ENCODE peak calls at places on chromosome 5, in seven cellular contexts. T is uterus, L is fibroblast of villous mesenchyme, U is AG04450, G is fibroblast of lung, X is adrenal gland, W is fibroblast of the aortic adventitia. S is an unnamed sample.

GRCh38 chr5:180315762-180316212 is 23.9 kb upstream of the MAPK9 start:
- DNase-seq in T (peak), U (no peak), X (peak), W (peak), L (peak), G (peak), S (peak)

GRCh38 chr5:71828641-71829040 is 109.6 kb downstream of the CARTPT start:
- DNase-seq in G (peak), T (no peak), W (peak), U (no peak), L (no peak), X (no peak), S (peak)

GRCh38 chr5:147863409-147864194 is 14.9 kb upstream of the SCGB3A2 start:
- DNase-seq in U (no peak), L (no peak), X (no peak), T (no peak), G (no peak), W (no peak), S (no peak)

GRCh38 chr5:37991267-37991902 is 151.5 kb upstream of the GDNF start:
- DNase-seq in T (no peak), W (no peak), G (no peak), X (no peak), U (no peak), L (no peak), S (no peak)

GRCh38 chr5:73587923-73588322 is 22.4 kb downstream of the UTP15 start:
- DNase-seq in X (no peak), T (no peak), U (no peak), W (no peak), G (no peak), L (no peak), S (no peak)

GRCh38 chr5:14305045-14305444 is 161.9 kb downstream of the TRIO start:
- DNase-seq in G (peak), W (peak), X (peak), U (peak), T (no peak), L (peak), S (peak)

GRCh38 chr5:56072863-56073777 is 78.4 kb upstream of the IL6ST start:
- DNase-seq in W (peak), T (no peak), L (peak), X (no peak), G (peak), U (no peak), S (no peak)

GRCh38 chr5:16690243-16690839 is 73.5 kb upstream of the RETREG1 start:
- DNase-seq in U (no peak), W (peak), G (peak), X (no peak), L (peak), T (no peak), S (peak)

GRCh38 chr5:54519083-54519541 is 1.6 kb downstream of the SNX18 start:
- DNase-seq in X (no peak), L (no peak), U (no peak), W (peak), G (no peak), T (no peak), S (no peak)

GRCh38 chr5:129631946-129632345 is 115.9 kb upstream of the MINAR2 start:
- DNase-seq in T (no peak), X (peak), W (no peak), U (no peak), G (no peak), L (peak), S (peak)

GRCh38 chr5:9108156-9108555 is 437.7 kb downstream of the SEMA5A start:
- DNase-seq in W (no peak), G (no peak), L (no peak), T (no peak), U (no peak), X (no peak), S (peak)

GRCh38 chr5:142568271-142568995 is 117.5 kb downstream of the FGF1 start:
- DNase-seq in U (peak), T (peak), W (peak), G (peak), X (peak), L (peak), S (peak)

GRCh38 chr5:61159841-61160240 is 2.4 kb downstream of the SMIM15 start:
- DNase-seq in T (no peak), U (no peak), W (peak), G (peak), L (no peak), X (peak), S (peak)

GRCh38 chr5:142398719-142399034 is 73.9 kb upstream of the SPRY4 start:
- DNase-seq in T (no peak), U (no peak), W (no peak), G (no peak), L (no peak), X (no peak), S (no peak)

GRCh38 chr5:115414406-115415142 is 118.1 kb upstream of the CCDC112 start:
- DNase-seq in T (peak), L (peak), U (peak), W (peak), X (no peak), G (peak), S (peak)

GRCh38 chr5:132526290-132526973 is 16.9 kb downstream of the IL5 start:
- DNase-seq in U (no peak), T (no peak), W (peak), G (peak), L (peak), X (peak), S (peak)

GRCh38 chr5:68350176-68350575 is 134.6 kb downstream of the PIK3R1 start:
- DNase-seq in T (no peak), X (no peak), W (no peak), U (no peak), G (no peak), L (no peak), S (no peak)

GRCh38 chr5:68374770-68375518 is 159.4 kb downstream of the PIK3R1 start:
- DNase-seq in U (no peak), L (peak), W (peak), T (no peak), X (no peak), G (peak), S (no peak)

GRCh38 chr5:1152156-1152555 is 40.3 kb upstream of the SLC12A7 start:
- DNase-seq in T (no peak), G (no peak), W (no peak), U (no peak), X (no peak), L (no peak), S (no peak)

GRCh38 chr5:141149812-141150211 is at the start of gene PCDHB6:
- DNase-seq in X (no peak), W (peak), L (peak), U (no peak), T (no peak), G (no peak), S (no peak)

GRCh38 chr5:54944364-54944763 is 41.0 kb downstream of the ESM1 start:
- DNase-seq in U (peak), G (peak), X (peak), L (peak), W (peak), T (no peak), S (peak)

GRCh38 chr5:26641492-26641891 is 396.9 kb downstream of the CDH9 start:
- DNase-seq in U (no peak), G (no peak), X (no peak), L (no peak), W (no peak), T (no peak), S (no peak)

GRCh38 chr5:57304931-57305330 is 131.1 kb downstream of the GPBP1 start:
- DNase-seq in L (no peak), G (no peak), X (no peak), T (no peak), W (no peak), U (no peak), S (no peak)

GRCh38 chr5:140596364-140596763 is 31.7 kb downstream of the SLC35A4 start:
- DNase-seq in U (no peak), G (peak), T (no peak), W (peak), X (peak), L (no peak), S (no peak)

GRCh38 chr5:87499478-87500410 is 87.0 kb upstream of the CCNH start:
- DNase-seq in T (no peak), X (no peak), W (no peak), U (no peak), L (no peak), G (no peak), S (no peak)

GRCh38 chr5:83562817-83563557 is 91.4 kb downstream of the VCAN start:
- DNase-seq in T (no peak), L (peak), X (no peak), W (peak), G (peak), U (no peak), S (no peak)

GRCh38 chr5:104494043-104494442 is 931.5 kb upstream of the NUDT12 start:
- DNase-seq in L (peak), X (no peak), G (no peak), T (no peak), W (no peak), U (no peak), S (no peak)

GRCh38 chr5:67045816-67046740 is 150.5 kb downstream of the CD180 start:
- DNase-seq in T (no peak), L (no peak), G (peak), X (no peak), U (no peak), W (peak), S (no peak)

GRCh38 chr5:51387854-51388320 is 4.6 kb downstream of the ISL1 start:
- DNase-seq in U (no peak), T (no peak), L (no peak), G (no peak), X (no peak), W (no peak), S (no peak)

GRCh38 chr5:15074651-15075050 is 203.1 kb upstream of the ANKH start:
- DNase-seq in W (no peak), L (no peak), T (no peak), U (no peak), X (no peak), G (peak), S (peak)

GRCh38 chr5:1223278-1223670 is 1.9 kb upstream of the SLC6A18 start:
- DNase-seq in W (no peak), L (no peak), U (no peak), X (no peak), T (no peak), G (no peak), S (no peak)

GRCh38 chr5:41869150-41869738 is 981 bp downstream of the OXCT1 start:
- DNase-seq in T (peak), W (peak), X (peak), U (no peak), L (peak), G (peak), S (peak)

GRCh38 chr5:170986598-170986997 is 124.8 kb downstream of the RANBP17 start:
- DNase-seq in T (no peak), W (peak), X (no peak), G (peak), U (no peak), L (peak), S (peak)
- TF ChIP-seq CTCF in T (no peak), W (no peak), X (no peak), G (peak), U (peak), L (peak), S (no peak)

GRCh38 chr5:151345808-151346478 is 1.4 kb downstream of the SLC36A2 start:
- DNase-seq in W (peak), L (no peak), G (peak), T (no peak), U (no peak), X (peak), S (peak)
- H3K4me3 ChIP-seq in W (no peak), L (no peak), G (no peak), T (no peak), U (no peak), X (no peak), S (no peak)

DNA sequence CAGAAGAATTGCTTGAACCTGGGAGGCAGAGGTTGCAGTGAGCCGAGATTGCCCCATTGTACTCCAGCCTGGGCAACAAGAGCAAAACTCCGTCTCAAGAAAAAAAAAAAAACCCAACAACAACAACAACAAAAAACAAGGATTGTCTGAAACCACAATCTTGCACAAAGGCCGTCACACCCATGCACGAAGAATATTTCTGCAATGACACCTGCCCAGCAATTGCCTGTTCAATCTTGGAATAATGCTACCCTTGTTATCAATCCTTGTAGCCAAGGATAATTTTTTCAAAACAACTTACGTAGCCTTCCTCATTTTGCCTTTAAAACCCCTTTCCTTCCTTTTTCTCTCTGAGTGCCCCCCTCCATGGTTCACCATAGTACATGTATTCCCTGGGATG is 3.7 kb upstream of the CLTB start:
- DNase-seq in U (no peak), W (no peak), L (no peak), X (no peak), G (no peak), T (no peak), S (no peak)
- TF ChIP-seq CTCF in U (no peak), W (no peak), L (no peak), X (no peak), G (no peak), T (no peak), S (no peak)

DNA sequence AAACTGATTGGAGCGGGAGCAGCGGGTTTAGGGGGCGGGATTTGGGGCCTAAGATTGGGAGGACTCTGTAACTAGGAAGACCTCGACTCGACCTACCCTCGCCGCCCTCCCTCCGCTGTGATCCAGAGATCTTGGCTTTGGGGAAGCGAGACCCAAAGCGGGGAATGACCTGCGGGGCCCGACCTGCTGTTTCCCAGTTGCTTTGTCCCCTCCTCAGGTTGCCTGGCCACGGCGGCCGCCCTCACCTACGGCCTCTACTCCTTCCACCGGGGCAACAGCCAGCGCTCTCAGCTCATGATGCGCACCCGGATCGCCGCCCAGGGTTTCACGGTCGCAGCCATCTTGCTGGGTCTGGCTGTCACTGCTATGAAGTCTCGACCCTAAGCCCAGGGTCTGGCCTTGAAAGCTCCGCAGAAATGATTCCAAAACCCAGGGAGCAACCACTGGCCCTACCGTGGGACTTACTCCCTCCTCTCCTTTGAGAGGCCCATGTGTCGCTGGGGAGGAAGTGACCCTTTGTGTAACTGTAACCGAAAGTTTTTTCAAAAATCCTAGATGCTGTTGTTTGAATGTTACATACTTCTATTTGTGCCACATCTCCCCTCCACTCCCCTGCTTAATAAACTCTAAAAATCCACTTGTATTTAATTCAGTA is 690 bp downstream of the HIGD2A start:
- DNase-seq in L (no peak), X (no peak), U (no peak), T (no peak), W (no peak), G (no peak), S (no peak)
- H3K4me3 ChIP-seq in L (peak), X (peak), U (peak), T (peak), W (peak), G (peak), S (peak)

DNA sequence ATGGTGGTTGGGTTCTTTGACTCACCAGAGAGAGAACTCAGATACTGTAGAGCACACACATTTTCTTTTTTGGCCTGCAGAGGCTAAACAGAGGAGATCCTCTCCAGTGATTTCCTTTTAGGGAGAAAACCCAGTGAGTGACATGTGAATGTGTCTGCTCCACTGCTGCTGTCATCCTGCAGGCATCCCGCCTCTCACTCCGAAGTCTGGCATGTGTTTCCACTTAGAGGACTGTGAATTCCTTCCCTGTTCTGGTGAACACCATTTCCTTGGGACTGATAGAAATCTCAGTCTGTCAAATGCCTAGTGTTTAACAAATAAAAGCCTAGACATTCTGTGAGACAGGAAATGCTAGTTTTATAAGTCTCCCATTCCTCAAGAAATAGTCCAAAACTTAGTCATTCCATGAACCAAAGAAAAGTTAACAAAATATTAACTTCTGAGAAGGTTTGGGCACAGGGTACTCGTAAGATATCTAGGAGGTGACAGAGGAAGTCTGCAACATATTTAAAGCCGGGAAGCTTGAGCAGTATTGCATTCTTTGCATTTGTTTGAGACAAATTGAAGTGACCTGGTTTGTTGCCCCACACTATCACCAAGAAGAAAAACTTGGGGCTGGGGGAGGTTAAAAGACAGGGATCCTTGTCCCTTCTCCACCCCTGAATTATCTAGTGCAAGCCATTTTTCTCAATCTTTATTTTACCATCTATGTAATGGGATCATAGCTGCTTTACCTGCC is 74.9 kb upstream of the NIPAL4 start:
- DNase-seq in U (peak), L (peak), X (peak), G (peak), T (peak), W (peak), S (peak)
- TF ChIP-seq CTCF in U (no peak), L (no peak), X (no peak), G (no peak), T (no peak), W (no peak), S (no peak)

GRCh38 chr5:170760126-170760525 is 23.4 kb upstream of the GABRP start:
- DNase-seq in T (no peak), X (no peak), U (no peak), G (no peak), W (no peak), L (no peak), S (no peak)
- H3K4me3 ChIP-seq in T (no peak), X (no peak), U (no peak), G (no peak), W (no peak), L (no peak), S (no peak)

GRCh38 chr5:173010547-173011464 is 27.2 kb downstream of the ATP6V0E1 start:
- DNase-seq in U (no peak), T (no peak), W (peak), X (peak), G (peak), L (peak), S (no peak)
- TF ChIP-seq CTCF in U (peak), T (no peak), W (peak), X (peak), G (peak), L (peak), S (peak)

GRCh38 chr5:54175-54730 is 37.7 kb upstream of the PLEKHG4B start:
- DNase-seq in X (no peak), G (no peak), L (no peak), W (no peak), U (no peak), T (no peak), S (no peak)
- H3K4me3 ChIP-seq in X (no peak), G (peak), L (peak), W (peak), U (peak), T (peak), S (peak)

GRCh38 chr5:82174919-82175219 is 103.3 kb downstream of the RPS23 start:
- DNase-seq in G (no peak), L (no peak), X (no peak), T (no peak), U (no peak), W (no peak), S (no peak)
- TF ChIP-seq CTCF in G (no peak), L (no peak), X (no peak), T (no peak), U (no peak), W (no peak), S (no peak)

GRCh38 chr5:168268949-168269943 is 22.2 kb upstream of the WWC1 start:
- DNase-seq in X (peak), W (peak), U (peak), L (peak), G (peak), T (peak), S (peak)
- H3K4me3 ChIP-seq in X (no peak), W (peak), U (peak), L (peak), G (peak), T (peak), S (peak)

S was measured in foreskin fibroblast.